ENCODE peak calls at places on chromosomes 16 and 17, in eight cellular contexts. One of them, this sample, is unnamed.

GRCh38 chr17:73546770-73547345 is 97.4 kb downstream of the SDK2 start:
- DNase-seq in A549: peak
- DNase-seq in psoas muscle: no peak
- DNase-seq in thoracic aorta: no peak
- DNase-seq in NCI-H1092 treated with DMSO at 0.1 percent for 48 hours: no peak
- DNase-seq in effector CD4-positive, alpha-beta T cell: no peak
- DNase-seq in activated effector memory CD4-positive, alpha-beta T cell treated with Interleukin-2 at 50 U/mL for 16 hours: no peak
- DNase-seq in nephron progenitor cell: peak
- DNase-seq in this sample: no peak

GRCh38 chr16:85227924-85228462 is 115.7 kb upstream of the CIBAR2 start:
- DNase-seq in A549: no peak
- DNase-seq in psoas muscle: no peak
- DNase-seq in thoracic aorta: no peak
- DNase-seq in NCI-H1092 treated with DMSO at 0.1 percent for 48 hours: peak
- DNase-seq in effector CD4-positive, alpha-beta T cell: no peak
- DNase-seq in activated effector memory CD4-positive, alpha-beta T cell treated with Interleukin-2 at 50 U/mL for 16 hours: no peak
- DNase-seq in nephron progenitor cell: peak
- DNase-seq in this sample: no peak

GRCh38 chr17:50882851-50883250 is 16.7 kb upstream of the TOB1 start:
- DNase-seq in A549: peak
- DNase-seq in psoas muscle: no peak
- DNase-seq in thoracic aorta: no peak
- DNase-seq in NCI-H1092 treated with DMSO at 0.1 percent for 48 hours: no peak
- DNase-seq in effector CD4-positive, alpha-beta T cell: no peak
- DNase-seq in activated effector memory CD4-positive, alpha-beta T cell treated with Interleukin-2 at 50 U/mL for 16 hours: no peak
- DNase-seq in nephron progenitor cell: no peak
- DNase-seq in this sample: no peak

GRCh38 chr17:50459081-50459676 is 9.5 kb downstream of the CHAD start:
- DNase-seq in A549: peak
- DNase-seq in psoas muscle: no peak
- DNase-seq in thoracic aorta: no peak
- DNase-seq in NCI-H1092 treated with DMSO at 0.1 percent for 48 hours: no peak
- DNase-seq in effector CD4-positive, alpha-beta T cell: no peak
- DNase-seq in activated effector memory CD4-positive, alpha-beta T cell treated with Interleukin-2 at 50 U/mL for 16 hours: no peak
- DNase-seq in nephron progenitor cell: no peak
- DNase-seq in this sample: no peak

GRCh38 chr17:73066148-73066884 is 26.2 kb downstream of the SLC39A11 start:
- DNase-seq in A549: no peak
- DNase-seq in psoas muscle: no peak
- DNase-seq in thoracic aorta: no peak
- DNase-seq in NCI-H1092 treated with DMSO at 0.1 percent for 48 hours: no peak
- DNase-seq in effector CD4-positive, alpha-beta T cell: no peak
- DNase-seq in activated effector memory CD4-positive, alpha-beta T cell treated with Interleukin-2 at 50 U/mL for 16 hours: no peak
- DNase-seq in nephron progenitor cell: no peak
- DNase-seq in this sample: no peak

GRCh38 chr16:51816929-51817328 is 665.9 kb upstream of the SALL1 start:
- DNase-seq in A549: no peak
- DNase-seq in psoas muscle: no peak
- DNase-seq in thoracic aorta: no peak
- DNase-seq in NCI-H1092 treated with DMSO at 0.1 percent for 48 hours: no peak
- DNase-seq in effector CD4-positive, alpha-beta T cell: no peak
- DNase-seq in activated effector memory CD4-positive, alpha-beta T cell treated with Interleukin-2 at 50 U/mL for 16 hours: no peak
- DNase-seq in nephron progenitor cell: no peak
- DNase-seq in this sample: no peak

GRCh38 chr17:37142294-37142944 is 193.7 kb downstream of the AATF start:
- DNase-seq in A549: no peak
- DNase-seq in psoas muscle: no peak
- DNase-seq in thoracic aorta: no peak
- DNase-seq in NCI-H1092 treated with DMSO at 0.1 percent for 48 hours: no peak
- DNase-seq in effector CD4-positive, alpha-beta T cell: no peak
- DNase-seq in activated effector memory CD4-positive, alpha-beta T cell treated with Interleukin-2 at 50 U/mL for 16 hours: no peak
- DNase-seq in nephron progenitor cell: no peak
- DNase-seq in this sample: no peak

GRCh38 chr17:61178284-61178683 is 221.4 kb upstream of the TBX2 start:
- DNase-seq in A549: no peak
- DNase-seq in psoas muscle: no peak
- DNase-seq in thoracic aorta: no peak
- DNase-seq in NCI-H1092 treated with DMSO at 0.1 percent for 48 hours: no peak
- DNase-seq in effector CD4-positive, alpha-beta T cell: no peak
- DNase-seq in activated effector memory CD4-positive, alpha-beta T cell treated with Interleukin-2 at 50 U/mL for 16 hours: no peak
- DNase-seq in nephron progenitor cell: no peak
- DNase-seq in this sample: no peak

GRCh38 chr16:10619271-10619849 is 39.0 kb upstream of the EMP2 start:
- DNase-seq in A549: no peak
- DNase-seq in psoas muscle: no peak
- DNase-seq in thoracic aorta: no peak
- DNase-seq in NCI-H1092 treated with DMSO at 0.1 percent for 48 hours: no peak
- DNase-seq in effector CD4-positive, alpha-beta T cell: no peak
- DNase-seq in activated effector memory CD4-positive, alpha-beta T cell treated with Interleukin-2 at 50 U/mL for 16 hours: no peak
- DNase-seq in nephron progenitor cell: peak
- DNase-seq in this sample: no peak

GRCh38 chr16:70161350-70161749 is 12.2 kb upstream of the CLEC18C start:
- DNase-seq in A549: no peak
- DNase-seq in psoas muscle: no peak
- DNase-seq in thoracic aorta: no peak
- DNase-seq in NCI-H1092 treated with DMSO at 0.1 percent for 48 hours: no peak
- DNase-seq in effector CD4-positive, alpha-beta T cell: no peak
- DNase-seq in activated effector memory CD4-positive, alpha-beta T cell treated with Interleukin-2 at 50 U/mL for 16 hours: no peak
- DNase-seq in nephron progenitor cell: no peak
- DNase-seq in this sample: no peak

GRCh38 chr16:83994087-83994486 is 26.0 kb downstream of the NECAB2 start:
- DNase-seq in A549: peak
- DNase-seq in psoas muscle: no peak
- DNase-seq in thoracic aorta: no peak
- DNase-seq in NCI-H1092 treated with DMSO at 0.1 percent for 48 hours: no peak
- DNase-seq in effector CD4-positive, alpha-beta T cell: no peak
- DNase-seq in activated effector memory CD4-positive, alpha-beta T cell treated with Interleukin-2 at 50 U/mL for 16 hours: no peak
- DNase-seq in nephron progenitor cell: no peak
- DNase-seq in this sample: no peak

GRCh38 chr17:42508426-42509164 is 27.4 kb upstream of the NAGLU start:
- DNase-seq in A549: no peak
- DNase-seq in psoas muscle: no peak
- DNase-seq in thoracic aorta: no peak
- DNase-seq in NCI-H1092 treated with DMSO at 0.1 percent for 48 hours: no peak
- DNase-seq in effector CD4-positive, alpha-beta T cell: no peak
- DNase-seq in activated effector memory CD4-positive, alpha-beta T cell treated with Interleukin-2 at 50 U/mL for 16 hours: no peak
- DNase-seq in nephron progenitor cell: no peak
- DNase-seq in this sample: no peak

GRCh38 chr17:21211825-21212479 is 2.0 kb downstream of the TMEM11 start:
- DNase-seq in A549: no peak
- DNase-seq in psoas muscle: no peak
- DNase-seq in thoracic aorta: no peak
- DNase-seq in NCI-H1092 treated with DMSO at 0.1 percent for 48 hours: no peak
- DNase-seq in effector CD4-positive, alpha-beta T cell: no peak
- DNase-seq in activated effector memory CD4-positive, alpha-beta T cell treated with Interleukin-2 at 50 U/mL for 16 hours: no peak
- DNase-seq in nephron progenitor cell: no peak
- DNase-seq in this sample: no peak

GRCh38 chr16:17328971-17329370 is 141.8 kb downstream of the XYLT1 start:
- DNase-seq in A549: no peak
- DNase-seq in psoas muscle: no peak
- DNase-seq in thoracic aorta: no peak
- DNase-seq in NCI-H1092 treated with DMSO at 0.1 percent for 48 hours: no peak
- DNase-seq in effector CD4-positive, alpha-beta T cell: no peak
- DNase-seq in activated effector memory CD4-positive, alpha-beta T cell treated with Interleukin-2 at 50 U/mL for 16 hours: no peak
- DNase-seq in nephron progenitor cell: no peak
- DNase-seq in this sample: no peak

GRCh38 chr17:57166803-57167202 is 81.8 kb downstream of the AKAP1 start:
- DNase-seq in A549: no peak
- DNase-seq in psoas muscle: no peak
- DNase-seq in thoracic aorta: no peak
- DNase-seq in NCI-H1092 treated with DMSO at 0.1 percent for 48 hours: no peak
- DNase-seq in effector CD4-positive, alpha-beta T cell: no peak
- DNase-seq in activated effector memory CD4-positive, alpha-beta T cell treated with Interleukin-2 at 50 U/mL for 16 hours: no peak
- DNase-seq in nephron progenitor cell: peak
- DNase-seq in this sample: no peak

GRCh38 chr17:44736551-44737240 is 22.1 kb upstream of the ADAM11 start:
- DNase-seq in A549: no peak
- DNase-seq in psoas muscle: no peak
- DNase-seq in thoracic aorta: no peak
- DNase-seq in NCI-H1092 treated with DMSO at 0.1 percent for 48 hours: no peak
- DNase-seq in effector CD4-positive, alpha-beta T cell: no peak
- DNase-seq in activated effector memory CD4-positive, alpha-beta T cell treated with Interleukin-2 at 50 U/mL for 16 hours: no peak
- DNase-seq in nephron progenitor cell: no peak
- DNase-seq in this sample: no peak

GRCh38 chr17:29116652-29117439 is 63.4 kb downstream of the MYO18A start:
- DNase-seq in A549: peak
- DNase-seq in psoas muscle: peak
- DNase-seq in thoracic aorta: no peak
- DNase-seq in NCI-H1092 treated with DMSO at 0.1 percent for 48 hours: peak
- DNase-seq in effector CD4-positive, alpha-beta T cell: peak
- DNase-seq in activated effector memory CD4-positive, alpha-beta T cell treated with Interleukin-2 at 50 U/mL for 16 hours: peak
- DNase-seq in nephron progenitor cell: peak
- DNase-seq in this sample: peak

GRCh38 chr16:19356024-19356952 is 61.4 kb upstream of the TMC5 start:
- DNase-seq in A549: no peak
- DNase-seq in psoas muscle: no peak
- DNase-seq in thoracic aorta: no peak
- DNase-seq in NCI-H1092 treated with DMSO at 0.1 percent for 48 hours: no peak
- DNase-seq in effector CD4-positive, alpha-beta T cell: no peak
- DNase-seq in activated effector memory CD4-positive, alpha-beta T cell treated with Interleukin-2 at 50 U/mL for 16 hours: no peak
- DNase-seq in nephron progenitor cell: no peak
- DNase-seq in this sample: no peak

GRCh38 chr17:9549215-9549614 is 26.4 kb downstream of the STX8 start:
- DNase-seq in A549: no peak
- DNase-seq in psoas muscle: no peak
- DNase-seq in thoracic aorta: no peak
- DNase-seq in NCI-H1092 treated with DMSO at 0.1 percent for 48 hours: no peak
- DNase-seq in effector CD4-positive, alpha-beta T cell: no peak
- DNase-seq in activated effector memory CD4-positive, alpha-beta T cell treated with Interleukin-2 at 50 U/mL for 16 hours: no peak
- DNase-seq in nephron progenitor cell: no peak
- DNase-seq in this sample: no peak

GRCh38 chr17:83083368-83084201 is 4.2 kb downstream of the METRNL start:
- DNase-seq in A549: peak
- DNase-seq in psoas muscle: peak
- DNase-seq in thoracic aorta: no peak
- DNase-seq in NCI-H1092 treated with DMSO at 0.1 percent for 48 hours: no peak
- DNase-seq in effector CD4-positive, alpha-beta T cell: peak
- DNase-seq in activated effector memory CD4-positive, alpha-beta T cell treated with Interleukin-2 at 50 U/mL for 16 hours: peak
- DNase-seq in nephron progenitor cell: no peak
- DNase-seq in this sample: no peak

GRCh38 chr16:53998024-53998810 is 288.4 kb downstream of the IRX3 start:
- DNase-seq in A549: peak
- DNase-seq in psoas muscle: no peak
- DNase-seq in thoracic aorta: no peak
- DNase-seq in NCI-H1092 treated with DMSO at 0.1 percent for 48 hours: no peak
- DNase-seq in effector CD4-positive, alpha-beta T cell: no peak
- DNase-seq in activated effector memory CD4-positive, alpha-beta T cell treated with Interleukin-2 at 50 U/mL for 16 hours: no peak
- DNase-seq in nephron progenitor cell: no peak
- DNase-seq in this sample: no peak

GRCh38 chr17:47905221-47905733 is 9.2 kb downstream of the SP2 start:
- DNase-seq in A549: no peak
- DNase-seq in psoas muscle: peak
- DNase-seq in thoracic aorta: peak
- DNase-seq in NCI-H1092 treated with DMSO at 0.1 percent for 48 hours: no peak
- DNase-seq in effector CD4-positive, alpha-beta T cell: no peak
- DNase-seq in activated effector memory CD4-positive, alpha-beta T cell treated with Interleukin-2 at 50 U/mL for 16 hours: no peak
- DNase-seq in nephron progenitor cell: no peak
- DNase-seq in this sample: no peak

GRCh38 chr16:55370762-55371482 is 46.9 kb downstream of the IRX6 start:
- DNase-seq in A549: peak
- DNase-seq in psoas muscle: peak
- DNase-seq in thoracic aorta: peak
- DNase-seq in NCI-H1092 treated with DMSO at 0.1 percent for 48 hours: peak
- DNase-seq in effector CD4-positive, alpha-beta T cell: no peak
- DNase-seq in activated effector memory CD4-positive, alpha-beta T cell treated with Interleukin-2 at 50 U/mL for 16 hours: no peak
- DNase-seq in nephron progenitor cell: peak
- DNase-seq in this sample: peak

GRCh38 chr16:23857256-23857891 is 21.6 kb downstream of the PRKCB start:
- DNase-seq in A549: no peak
- DNase-seq in psoas muscle: no peak
- DNase-seq in thoracic aorta: no peak
- DNase-seq in NCI-H1092 treated with DMSO at 0.1 percent for 48 hours: no peak
- DNase-seq in effector CD4-positive, alpha-beta T cell: no peak
- DNase-seq in activated effector memory CD4-positive, alpha-beta T cell treated with Interleukin-2 at 50 U/mL for 16 hours: no peak
- DNase-seq in nephron progenitor cell: no peak
- DNase-seq in this sample: no peak

GRCh38 chr16:85335584-85336492 is 223.6 kb upstream of the CIBAR2 start:
- DNase-seq in A549: peak
- DNase-seq in psoas muscle: no peak
- DNase-seq in thoracic aorta: no peak
- DNase-seq in NCI-H1092 treated with DMSO at 0.1 percent for 48 hours: no peak
- DNase-seq in effector CD4-positive, alpha-beta T cell: no peak
- DNase-seq in activated effector memory CD4-positive, alpha-beta T cell treated with Interleukin-2 at 50 U/mL for 16 hours: no peak
- DNase-seq in nephron progenitor cell: no peak
- DNase-seq in this sample: no peak

GRCh38 chr16:80968386-80969113 is 38.1 kb downstream of the CMC2 start:
- DNase-seq in A549: peak
- DNase-seq in psoas muscle: no peak
- DNase-seq in thoracic aorta: no peak
- DNase-seq in NCI-H1092 treated with DMSO at 0.1 percent for 48 hours: no peak
- DNase-seq in effector CD4-positive, alpha-beta T cell: no peak
- DNase-seq in activated effector memory CD4-positive, alpha-beta T cell treated with Interleukin-2 at 50 U/mL for 16 hours: no peak
- DNase-seq in nephron progenitor cell: no peak
- DNase-seq in this sample: no peak

GRCh38 chr16:3832669-3833068 is 47.8 kb downstream of the CREBBP start:
- DNase-seq in A549: no peak
- DNase-seq in psoas muscle: no peak
- DNase-seq in thoracic aorta: no peak
- DNase-seq in NCI-H1092 treated with DMSO at 0.1 percent for 48 hours: no peak
- DNase-seq in effector CD4-positive, alpha-beta T cell: no peak
- DNase-seq in activated effector memory CD4-positive, alpha-beta T cell treated with Interleukin-2 at 50 U/mL for 16 hours: no peak
- DNase-seq in nephron progenitor cell: no peak
- DNase-seq in this sample: no peak

GRCh38 chr16:65106792-65107191 is 15.1 kb downstream of the CDH11 start:
- DNase-seq in A549: no peak
- DNase-seq in psoas muscle: no peak
- DNase-seq in thoracic aorta: no peak
- DNase-seq in NCI-H1092 treated with DMSO at 0.1 percent for 48 hours: no peak
- DNase-seq in effector CD4-positive, alpha-beta T cell: no peak
- DNase-seq in activated effector memory CD4-positive, alpha-beta T cell treated with Interleukin-2 at 50 U/mL for 16 hours: no peak
- DNase-seq in nephron progenitor cell: no peak
- DNase-seq in this sample: no peak

GRCh38 chr16:78659668-78660217 is 560.3 kb downstream of the WWOX start:
- DNase-seq in A549: no peak
- DNase-seq in psoas muscle: no peak
- DNase-seq in thoracic aorta: no peak
- DNase-seq in NCI-H1092 treated with DMSO at 0.1 percent for 48 hours: peak
- DNase-seq in effector CD4-positive, alpha-beta T cell: no peak
- DNase-seq in activated effector memory CD4-positive, alpha-beta T cell treated with Interleukin-2 at 50 U/mL for 16 hours: no peak
- DNase-seq in nephron progenitor cell: no peak
- DNase-seq in this sample: no peak

GRCh38 chr17:47797797-47798196 is 23.8 kb downstream of the OSBPL7 start:
- DNase-seq in A549: no peak
- DNase-seq in psoas muscle: no peak
- DNase-seq in thoracic aorta: no peak
- DNase-seq in NCI-H1092 treated with DMSO at 0.1 percent for 48 hours: no peak
- DNase-seq in effector CD4-positive, alpha-beta T cell: no peak
- DNase-seq in activated effector memory CD4-positive, alpha-beta T cell treated with Interleukin-2 at 50 U/mL for 16 hours: no peak
- DNase-seq in nephron progenitor cell: peak
- DNase-seq in this sample: no peak

GRCh38 chr17:42405963-42406495 is 17.0 kb downstream of the CAVIN1 start:
- DNase-seq in A549: peak
- DNase-seq in psoas muscle: peak
- DNase-seq in thoracic aorta: no peak
- DNase-seq in NCI-H1092 treated with DMSO at 0.1 percent for 48 hours: peak
- DNase-seq in effector CD4-positive, alpha-beta T cell: peak
- DNase-seq in activated effector memory CD4-positive, alpha-beta T cell treated with Interleukin-2 at 50 U/mL for 16 hours: peak
- DNase-seq in nephron progenitor cell: peak
- DNase-seq in this sample: peak

GRCh38 chr16:15829460-15829859 is 27.4 kb downstream of the MYH11 start:
- DNase-seq in A549: no peak
- DNase-seq in psoas muscle: peak
- DNase-seq in thoracic aorta: peak
- DNase-seq in NCI-H1092 treated with DMSO at 0.1 percent for 48 hours: no peak
- DNase-seq in effector CD4-positive, alpha-beta T cell: no peak
- DNase-seq in activated effector memory CD4-positive, alpha-beta T cell treated with Interleukin-2 at 50 U/mL for 16 hours: no peak
- DNase-seq in nephron progenitor cell: no peak
- DNase-seq in this sample: no peak

GRCh38 chr17:75571197-75571884 is 16.3 kb upstream of the MYO15B start:
- DNase-seq in A549: no peak
- DNase-seq in psoas muscle: no peak
- DNase-seq in thoracic aorta: no peak
- DNase-seq in NCI-H1092 treated with DMSO at 0.1 percent for 48 hours: no peak
- DNase-seq in effector CD4-positive, alpha-beta T cell: no peak
- DNase-seq in activated effector memory CD4-positive, alpha-beta T cell treated with Interleukin-2 at 50 U/mL for 16 hours: no peak
- DNase-seq in nephron progenitor cell: no peak
- DNase-seq in this sample: no peak

GRCh38 chr16:75230471-75231110 is 11.8 kb downstream of the CTRB1 start:
- DNase-seq in A549: no peak
- DNase-seq in psoas muscle: no peak
- DNase-seq in thoracic aorta: no peak
- DNase-seq in NCI-H1092 treated with DMSO at 0.1 percent for 48 hours: no peak
- DNase-seq in effector CD4-positive, alpha-beta T cell: no peak
- DNase-seq in activated effector memory CD4-positive, alpha-beta T cell treated with Interleukin-2 at 50 U/mL for 16 hours: no peak
- DNase-seq in nephron progenitor cell: no peak
- DNase-seq in this sample: no peak

This sample was measured in neural crest cell.